ENCODE peak calls at places on chromosome 5, in seven cellular contexts. G is adipocyte, M is neural progenitor cell, X is brain microvascular endothelial cell, H is heart right ventricle, Z is uterus, O is foreskin fibroblast. Q is an unnamed sample.

GRCh38 chr5:6193315-6193714 is 185.0 kb downstream of the MED10 start:
- DNase-seq in X (no peak), O (no peak), G (no peak), M (no peak), H (no peak), Z (no peak), Q (no peak)

GRCh38 chr5:77210091-77211012 is at the start of gene PDE8B:
- DNase-seq in X (no peak), Z (peak), G (peak), M (peak), O (peak), H (peak), Q (peak)

GRCh38 chr5:66906021-66906420 is 290.6 kb downstream of the CD180 start:
- DNase-seq in G (no peak), Z (no peak), M (no peak), H (no peak), O (no peak), X (no peak), Q (no peak)

GRCh38 chr5:89864941-89865340 is 544.6 kb downstream of the CETN3 start:
- DNase-seq in X (no peak), M (no peak), Z (no peak), G (no peak), H (no peak), O (no peak), Q (no peak)

GRCh38 chr5:39440964-39441363 is 16.2 kb upstream of the DAB2 start:
- DNase-seq in X (no peak), H (no peak), Z (no peak), O (peak), M (no peak), G (peak), Q (no peak)

GRCh38 chr5:125835293-125836172 is 587.7 kb upstream of the GRAMD2B start:
- DNase-seq in G (peak), M (peak), Z (peak), X (peak), H (peak), O (peak), Q (peak)

GRCh38 chr5:55154893-55155292 is 5.1 kb upstream of the GPX8 start:
- DNase-seq in G (peak), X (peak), Z (no peak), O (peak), H (no peak), M (no peak), Q (no peak)

GRCh38 chr5:151686673-151687378 is at the start of gene SPARC:
- DNase-seq in H (peak), X (peak), O (peak), Z (peak), G (peak), M (peak), Q (peak)

GRCh38 chr5:95446560-95447221 is 55.5 kb downstream of the FAM81B start:
- DNase-seq in Z (no peak), M (no peak), H (no peak), O (no peak), X (no peak), G (peak), Q (no peak)

GRCh38 chr5:124923131-124923530 is 176.7 kb upstream of the ZNF608 start:
- DNase-seq in Z (no peak), X (no peak), H (no peak), O (peak), M (peak), G (no peak), Q (no peak)

GRCh38 chr5:74725331-74725730 is 40.3 kb downstream of the HEXB start:
- DNase-seq in O (no peak), H (no peak), Z (no peak), M (no peak), G (no peak), X (peak), Q (no peak)

GRCh38 chr5:95317085-95317484 is 32.2 kb upstream of the MCTP1 start:
- DNase-seq in G (no peak), H (no peak), M (peak), Z (no peak), O (no peak), X (no peak), Q (no peak)

GRCh38 chr5:91386120-91386519 is 3.0 kb upstream of the ARRDC3 start:
- DNase-seq in Z (no peak), H (no peak), M (no peak), O (peak), X (no peak), G (peak), Q (no peak)

GRCh38 chr5:6448622-6449464 is at the start of gene UBE2QL1:
- DNase-seq in Z (no peak), O (peak), G (no peak), H (peak), M (peak), X (no peak), Q (peak)

GRCh38 chr5:153584561-153585359 is 94.3 kb downstream of the GRIA1 start:
- DNase-seq in G (peak), Z (no peak), X (no peak), H (no peak), O (peak), M (no peak), Q (no peak)

GRCh38 chr5:79346420-79346824 is 110.5 kb downstream of the JMY start:
- DNase-seq in Z (no peak), O (peak), G (peak), H (no peak), M (no peak), X (peak), Q (peak)

GRCh38 chr5:108382784-108383358 is 973 bp upstream of the FBXL17 start:
- DNase-seq in H (no peak), O (no peak), X (no peak), M (peak), Z (no peak), G (peak), Q (no peak)

GRCh38 chr5:106454651-106455415 is 1215.9 kb downstream of the EFNA5 start:
- DNase-seq in M (peak), O (peak), X (peak), H (no peak), Z (no peak), G (peak), Q (peak)

GRCh38 chr5:175195698-175196656 is 248.0 kb downstream of the DRD1 start:
- DNase-seq in O (no peak), Z (no peak), H (no peak), X (no peak), G (peak), M (peak), Q (no peak)

GRCh38 chr5:174489920-174490597 is 234.3 kb upstream of the MSX2 start:
- DNase-seq in G (no peak), X (no peak), Z (no peak), M (no peak), H (no peak), O (no peak), Q (no peak)

GRCh38 chr5:134240421-134240962 is 14.6 kb upstream of the PPP2CA start:
- DNase-seq in Z (no peak), H (no peak), X (peak), O (peak), M (peak), G (peak), Q (peak)
- H3K4me3 ChIP-seq in Z (no peak), H (no peak), X (no peak), O (no peak), M (no peak), G (no peak), Q (no peak)

GRCh38 chr5:36240779-36241635 is 718 bp downstream of the NADK2 start:
- DNase-seq in H (peak), Z (peak), O (peak), X (peak), M (peak), G (peak), Q (peak)

GRCh38 chr5:36236801-36237200 is 4.9 kb downstream of the NADK2 start:
- DNase-seq in O (no peak), G (no peak), Z (no peak), H (no peak), M (no peak), X (no peak), Q (no peak)

GRCh38 chr5:36237756-36238155 is 4.0 kb downstream of the NADK2 start:
- DNase-seq in O (no peak), G (no peak), M (no peak), X (no peak), Z (no peak), H (no peak), Q (no peak)

GRCh38 chr5:36239370-36240293 is 2.1 kb downstream of the NADK2 start:
- DNase-seq in Z (no peak), H (no peak), O (peak), M (no peak), X (no peak), G (no peak), Q (no peak)

DNA sequence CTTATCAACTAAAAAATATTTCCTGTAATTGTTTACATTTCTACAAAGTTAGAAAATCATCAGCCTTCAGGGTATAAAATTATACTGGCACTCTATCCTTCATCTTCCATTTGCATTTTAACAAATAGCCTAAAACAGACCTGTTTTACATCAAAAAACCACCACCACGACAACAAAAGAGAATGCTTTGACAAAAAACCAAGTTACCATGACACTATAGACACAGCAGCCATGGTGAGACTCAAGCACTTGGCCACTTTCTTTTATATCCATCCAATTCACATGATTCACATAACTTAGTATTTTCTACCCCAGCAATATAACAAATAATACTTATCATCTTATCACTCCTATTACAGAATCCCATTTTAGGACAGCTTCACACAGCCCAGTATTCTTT is 2.8 kb downstream of the NADK2 start:
- DNase-seq in H (no peak), X (no peak), Z (no peak), O (no peak), G (no peak), M (no peak), Q (no peak)
- H3K4me3 ChIP-seq in H (no peak), X (no peak), Z (no peak), O (no peak), G (peak), M (no peak), Q (no peak)

GRCh38 chr5:128536861-128537305 is 1.2 kb downstream of the FBN2 start:
- DNase-seq in G (peak), Z (no peak), H (peak), M (peak), O (peak), X (no peak), Q (peak)

GRCh38 chr5:128537306-128537998 is 593 bp downstream of the FBN2 start:
- DNase-seq in G (peak), H (peak), M (peak), X (peak), Z (peak), O (peak), Q (peak)

GRCh38 chr5:128537999-128538248 is at the start of gene FBN2:
- DNase-seq in Z (no peak), O (no peak), G (no peak), M (no peak), X (no peak), H (no peak), Q (no peak)

GRCh38 chr5:128539038-128539429 is 989 bp upstream of the FBN2 start:
- DNase-seq in M (no peak), H (peak), X (no peak), Z (no peak), G (peak), O (peak), Q (peak)

DNA sequence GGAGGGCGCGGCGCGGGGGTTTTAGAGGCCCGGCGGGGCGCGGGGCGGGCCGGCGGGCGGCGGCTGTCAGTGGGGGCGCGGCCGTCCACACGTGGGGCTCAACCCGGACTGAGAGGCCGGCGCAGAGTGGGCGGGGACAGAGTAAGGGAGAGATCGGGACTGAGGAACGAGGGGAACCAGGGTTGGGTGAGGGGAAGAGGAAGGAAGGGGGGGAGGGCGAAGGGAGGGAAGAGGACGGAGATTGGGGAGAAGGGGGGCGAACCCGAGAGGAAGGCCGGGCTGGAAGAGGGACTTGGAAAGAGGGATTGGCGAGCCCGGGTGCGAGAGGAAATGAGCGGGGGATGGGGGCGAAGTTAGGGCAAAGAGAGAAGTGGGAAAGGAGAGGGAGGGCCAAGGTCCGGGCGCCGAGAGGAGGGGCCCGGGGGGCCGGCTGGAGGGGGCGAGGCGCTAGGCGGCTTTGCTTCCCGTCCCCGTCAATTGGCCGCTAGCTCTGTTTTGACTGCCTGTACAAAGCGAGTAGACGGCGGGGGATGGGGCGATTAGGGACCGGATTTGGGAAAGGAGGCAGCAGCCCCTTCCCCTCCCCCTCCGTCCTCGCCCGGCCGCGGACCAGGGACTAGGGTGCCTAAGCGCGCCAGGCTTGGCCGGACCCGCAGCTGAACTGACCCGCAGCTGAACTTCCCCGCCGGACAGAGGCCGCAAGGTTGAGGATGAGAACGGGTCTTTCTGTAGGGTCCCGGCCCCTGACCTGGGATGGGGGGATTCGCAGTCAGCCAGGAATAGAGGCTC is 398 bp upstream of the FBN2 start:
- DNase-seq in H (peak), G (peak), Z (peak), O (peak), X (peak), M (peak), Q (peak)
- H3K4me3 ChIP-seq in H (peak), G (peak), Z (peak), O (peak), X (peak), M (peak), Q (peak)

GRCh38 chr5:17127743-17128231 is 89.6 kb upstream of the BASP1 start:
- DNase-seq in O (peak), H (no peak), X (peak), M (no peak), Z (no peak), G (peak), Q (peak)
- H3K4me3 ChIP-seq in O (no peak), H (no peak), X (no peak), M (no peak), Z (no peak), G (no peak), Q (no peak)

Q was measured in MG63.